ENCODE peak calls at places on chromosome 14, in six cellular contexts. H is IMR-90, C is mesenchymal stem cell, U is H9, F is neuronal stem cell, J is H1. E is an unnamed sample. For H3K4me1, the result is how much of the 10 kb centered on the place peaks cover.

GRCh38 chr14:76753799-76754198 is 7.5 kb upstream of the VASH1 start:
- DNase-seq in F (no peak), C (no peak), H (no peak), U (no peak), J (no peak), E (no peak)

GRCh38 chr14:53714495-53715389 is 241.9 kb downstream of the BMP4 start:
- DNase-seq in J (no peak), H (no peak), U (no peak), F (no peak), C (peak), E (no peak)

GRCh38 chr14:49512147-49512551 is 74.0 kb downstream of the RPS29 start:
- DNase-seq in H (peak), F (no peak), C (no peak), J (no peak), U (no peak), E (no peak)

GRCh38 chr14:71331393-71331792 is 424.1 kb downstream of the PCNX1 start:
- DNase-seq in U (no peak), H (no peak), F (no peak), J (no peak), C (no peak), E (no peak)

GRCh38 chr14:90624228-90624627 is 192.0 kb downstream of the TTC7B start:
- DNase-seq in J (no peak), U (no peak), F (no peak), H (peak), C (peak), E (no peak)

GRCh38 chr14:24556756-24557155 is 19.3 kb downstream of the CTSG start:
- DNase-seq in J (no peak), H (peak), C (no peak), U (no peak), F (no peak), E (no peak)

GRCh38 chr14:76531821-76532318 is 155.9 kb downstream of the ESRRB start:
- DNase-seq in U (no peak), H (no peak), J (no peak), F (no peak), C (no peak), E (no peak)

GRCh38 chr14:77318006-77318553 is 2.6 kb downstream of the POMT2 start:
- DNase-seq in U (no peak), F (no peak), C (no peak), H (no peak), J (no peak), E (no peak)

GRCh38 chr14:36940476-36940875 is 231.9 kb downstream of the SLC25A21 start:
- DNase-seq in C (no peak), F (no peak), H (no peak), U (no peak), J (no peak), E (no peak)

GRCh38 chr14:34951286-34951685 is 31.5 kb upstream of the SRP54 start:
- DNase-seq in J (no peak), F (no peak), C (no peak), U (no peak), H (peak), E (no peak)

GRCh38 chr14:100765991-100766390 is 39.3 kb downstream of the DLK1 start:
- DNase-seq in J (no peak), H (no peak), C (no peak), U (no peak), F (no peak), E (no peak)

GRCh38 chr14:59360923-59361794 is 104.0 kb downstream of the GPR135 start:
- DNase-seq in F (no peak), C (peak), J (no peak), H (peak), U (no peak), E (peak)

GRCh38 chr14:24426912-24427536 is 2.4 kb downstream of the CBLN3 start:
- DNase-seq in C (no peak), H (no peak), U (peak), J (no peak), F (no peak), E (peak)

GRCh38 chr14:34733245-34733644 is 18.9 kb upstream of the CFL2 start:
- DNase-seq in J (no peak), C (peak), F (no peak), U (no peak), H (peak), E (no peak)

GRCh38 chr14:25111061-25111601 is 61.2 kb upstream of the STXBP6 start:
- DNase-seq in C (peak), F (no peak), H (peak), U (no peak), J (no peak), E (peak)

GRCh38 chr14:49966304-49966809 is 73.5 kb downstream of the ARF6 start:
- DNase-seq in H (no peak), J (peak), U (no peak), F (no peak), C (no peak), E (peak)

GRCh38 chr14:92460541-92460915 is 53.1 kb upstream of the RIN3 start:
- DNase-seq in C (no peak), J (no peak), U (no peak), H (no peak), F (no peak), E (no peak)

DNA sequence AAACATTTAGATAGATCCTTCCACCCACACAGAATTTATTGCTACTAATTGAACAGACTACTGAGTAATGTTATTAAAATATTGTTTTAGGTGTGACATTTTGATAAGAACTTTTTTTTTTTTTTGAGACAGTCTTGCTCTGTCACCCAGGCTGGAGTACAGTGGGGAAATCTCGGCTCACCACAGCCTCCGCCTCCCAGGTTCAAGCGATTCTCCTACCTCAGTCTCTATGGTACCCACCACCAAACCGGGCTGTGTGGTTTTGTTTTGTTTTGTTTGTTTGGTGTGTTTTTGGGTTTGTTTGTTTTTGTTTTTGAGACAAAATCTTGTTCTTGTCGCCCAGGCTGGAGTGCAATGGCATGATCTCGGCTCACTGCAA is 40.9 kb downstream of the COX16 start:
- DNase-seq in F (no peak), H (no peak), U (no peak), C (no peak), J (no peak), E (no peak)
- H2BK15ac ChIP-seq in F (no peak), H (no peak), U (no peak), C (no peak), J (no peak), E (no peak)

DNA sequence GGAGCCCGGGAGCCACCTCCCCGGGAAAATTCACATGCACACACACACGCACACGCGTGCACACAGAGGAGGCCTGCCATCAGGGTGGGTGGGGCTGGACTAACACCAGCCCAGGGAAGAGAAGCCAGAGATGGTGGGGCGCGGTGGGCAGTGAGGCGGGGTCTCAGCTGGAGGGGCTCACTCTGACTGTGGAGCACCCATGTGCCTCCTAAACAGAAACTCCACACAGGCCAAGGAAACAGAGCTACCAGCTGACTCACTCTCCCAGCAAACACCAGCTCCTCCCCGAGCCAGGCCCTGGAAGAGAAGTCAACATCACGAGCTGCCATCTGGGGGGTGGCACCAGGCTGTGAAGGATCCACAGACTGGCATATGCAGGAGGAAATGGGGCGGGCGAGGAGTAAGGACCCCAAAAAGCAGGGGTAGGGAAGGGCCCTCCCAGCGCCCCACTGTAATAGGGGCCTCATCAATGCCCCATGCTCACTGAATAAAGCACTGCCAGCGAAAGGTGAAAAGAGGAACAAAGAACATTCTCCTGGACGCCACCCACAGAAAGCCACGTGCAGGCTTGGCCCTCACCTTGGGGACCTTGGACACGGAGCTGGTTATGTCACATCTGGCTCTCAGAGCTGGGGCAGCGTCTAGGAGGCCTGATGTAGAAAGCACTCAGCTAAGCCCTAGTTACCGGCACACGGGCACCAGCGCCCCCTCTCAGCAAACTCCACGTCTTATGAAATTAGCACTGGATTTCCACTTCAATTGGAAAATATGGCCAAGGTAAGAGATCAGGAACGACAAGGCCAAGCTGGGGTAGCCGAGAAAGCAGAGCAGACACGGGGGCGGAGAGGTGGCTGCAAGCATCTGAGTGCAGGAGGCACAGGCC is 8.4 kb upstream of the INF2 start:
- DNase-seq in C (peak), J (no peak), F (no peak), U (no peak), H (peak), E (peak)
- H2BK120ac ChIP-seq in C (peak), J (peak), F (peak), U (no peak), H (peak), E (peak)

GRCh38 chr14:68556253-68556652 is 236.6 kb downstream of the ZFP36L1 start:
- DNase-seq in C (no peak), J (no peak), H (no peak), U (no peak), F (no peak), E (no peak)
- H3K4me1 ChIP-seq in C (under half), J (under half), H (under half), U (under half), F (under half), E (under half)

GRCh38 chr14:63604626-63605025 is 37.0 kb downstream of the WDR89 start:
- DNase-seq in H (no peak), C (no peak), F (no peak), J (no peak), U (no peak), E (no peak)
- H2BK15ac ChIP-seq in H (no peak), C (no peak), F (no peak), J (no peak), U (no peak), E (no peak)

GRCh38 chr14:51535443-51536044 is 116.2 kb upstream of the FRMD6 start:
- DNase-seq in C (no peak), U (no peak), F (no peak), H (no peak), J (no peak), E (no peak)
- H2BK120ac ChIP-seq in C (no peak), U (no peak), F (no peak), H (no peak), J (no peak), E (no peak)

DNA sequence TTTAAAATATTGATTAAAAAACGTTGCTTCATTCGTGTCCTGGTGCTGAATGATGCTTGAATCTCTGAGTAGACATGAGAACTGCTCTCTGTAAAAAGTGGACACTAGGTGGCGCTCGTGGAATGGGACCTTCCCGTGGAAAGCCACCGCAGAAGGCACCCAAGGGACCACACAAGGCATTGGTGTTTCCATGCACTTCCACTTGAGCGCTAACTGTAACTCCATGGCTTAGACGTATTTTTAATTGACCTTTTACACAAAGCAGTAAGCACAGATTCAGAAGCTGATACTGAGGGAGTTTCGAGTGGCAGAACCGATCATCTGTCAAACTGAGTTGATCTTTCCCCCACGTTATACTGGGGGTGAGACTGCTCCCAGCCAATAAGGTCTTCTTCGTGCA is 135.3 kb downstream of the PRKCH start:
- DNase-seq in F (peak), U (peak), C (peak), J (peak), H (peak), E (peak)
- H3K4me1 ChIP-seq in F (under half), U (under half), C (under half), J (under half), H (under half), E (under half)

GRCh38 chr14:32384464-32384863 is 55.4 kb downstream of the AKAP6 start:
- DNase-seq in U (no peak), J (no peak), F (no peak), H (no peak), C (no peak), E (no peak)
- H2BK15ac ChIP-seq in U (no peak), J (no peak), F (no peak), H (no peak), C (no peak), E (no peak)

GRCh38 chr14:64338616-64339316 is 44.6 kb upstream of the ESR2 start:
- DNase-seq in H (peak), U (peak), C (peak), J (peak), F (peak), E (peak)
- H2BK120ac ChIP-seq in H (peak), U (no peak), C (peak), J (peak), F (no peak), E (no peak)

GRCh38 chr14:85420707-85421106 is 109.2 kb upstream of the FLRT2 start:
- DNase-seq in F (no peak), J (no peak), C (no peak), H (no peak), U (no peak), E (no peak)
- H3K4me1 ChIP-seq in F (under half), J (under half), C (under half), H (under half), U (under half), E (under half)